ENCODE peak calls at places on chromosomes 2 and 18, in eight cellular contexts. M is esophagus squamous epithelium, W is IMR-90, I is endothelial cell of umbilical vein, C is HCT116, V is NT2/D1, A is cardiac muscle cell, T is uterus. P is an unnamed sample. For H3K9me3, the result is how much of the 10 kb centered on the place peaks cover.

GRCh38 chr2:6773007-6773693 is 92.6 kb downstream of the CMPK2 start:
- DNase-seq in M (no peak), W (peak), I (peak), C (peak), V (peak), A (peak), T (no peak), P (no peak)

GRCh38 chr18:12657048-12657848 is 659 bp downstream of the SPIRE1 start:
- DNase-seq in M (no peak), W (peak), I (peak), C (no peak), V (no peak), A (peak), T (peak), P (no peak)

GRCh38 chr2:47664817-47665216 is 118.1 kb upstream of the MSH6 start:
- DNase-seq in M (no peak), W (no peak), I (no peak), C (no peak), V (no peak), A (no peak), T (no peak), P (no peak)

GRCh38 chr2:42359894-42360483 is 1.0 kb downstream of the COX7A2L start:
- DNase-seq in M (no peak), W (peak), I (peak), C (no peak), V (no peak), A (no peak), T (no peak), P (no peak)

GRCh38 chr2:240451108-240451611 is 15.7 kb downstream of the GPC1 start:
- DNase-seq in M (no peak), W (no peak), I (no peak), C (no peak), V (no peak), A (no peak), T (no peak), P (no peak)

GRCh38 chr2:156472686-156473085 is 36.5 kb downstream of the GPD2 start:
- DNase-seq in M (no peak), W (no peak), I (no peak), C (no peak), V (no peak), A (no peak), T (no peak), P (no peak)

GRCh38 chr2:5230879-5231278 is 461.3 kb upstream of the SOX11 start:
- DNase-seq in M (no peak), W (no peak), I (no peak), C (no peak), V (no peak), A (no peak), T (no peak), P (no peak)

GRCh38 chr18:49274188-49274714 is 186.2 kb downstream of the DYM start:
- DNase-seq in M (no peak), W (peak), I (no peak), C (peak), V (no peak), A (no peak), T (no peak), P (no peak)

GRCh38 chr2:71784734-71785549 is 331.6 kb downstream of the DYSF start:
- DNase-seq in M (no peak), W (peak), I (no peak), C (peak), V (no peak), A (no peak), T (no peak), P (peak)

GRCh38 chr2:105144128-105144940 is 97.2 kb upstream of the GPR45 start:
- DNase-seq in M (no peak), W (no peak), I (no peak), C (no peak), V (no peak), A (no peak), T (no peak), P (no peak)

GRCh38 chr2:107582487-107582886 is 244.2 kb upstream of the RGPD4 start:
- DNase-seq in M (no peak), W (no peak), I (no peak), C (no peak), V (no peak), A (no peak), T (no peak), P (no peak)

GRCh38 chr18:12015697-12016062 is 34.4 kb downstream of the IMPA2 start:
- DNase-seq in M (no peak), W (peak), I (peak), C (no peak), V (no peak), A (no peak), T (no peak), P (no peak)

GRCh38 chr18:76772665-76773064 is 49.7 kb upstream of the ZNF236 start:
- DNase-seq in M (no peak), W (no peak), I (no peak), C (no peak), V (no peak), A (no peak), T (no peak), P (no peak)

GRCh38 chr2:231489990-231490389 is 25.7 kb upstream of the NCL start:
- DNase-seq in M (no peak), W (no peak), I (no peak), C (no peak), V (no peak), A (no peak), T (no peak), P (no peak)

GRCh38 chr18:48663931-48664847 is 125.4 kb downstream of the CTIF start:
- DNase-seq in M (no peak), W (peak), I (peak), C (no peak), V (peak), A (peak), T (peak), P (no peak)

GRCh38 chr18:56302161-56302560 is 336.2 kb downstream of the TXNL1 start:
- DNase-seq in M (no peak), W (no peak), I (no peak), C (no peak), V (no peak), A (no peak), T (no peak), P (no peak)

GRCh38 chr2:215920244-215921100 is 92.9 kb downstream of the MREG start:
- DNase-seq in M (no peak), W (peak), I (peak), C (peak), V (peak), A (peak), T (peak), P (peak)

GRCh38 chr2:197152451-197153228 is 157.9 kb downstream of the ANKRD44 start:
- DNase-seq in M (no peak), W (peak), I (no peak), C (no peak), V (no peak), A (peak), T (no peak), P (no peak)

GRCh38 chr18:11040823-11041712 is 108.3 kb downstream of the PIEZO2 start:
- DNase-seq in M (no peak), W (peak), I (peak), C (peak), V (peak), A (peak), T (peak), P (no peak)

GRCh38 chr2:18149660-18150246 is 271.3 kb downstream of the KCNS3 start:
- DNase-seq in M (no peak), W (peak), I (peak), C (peak), V (peak), A (peak), T (no peak), P (no peak)

GRCh38 chr2:24337958-24338357 is 22.4 kb downstream of the ITSN2 start:
- DNase-seq in M (no peak), W (no peak), I (peak), C (no peak), V (no peak), A (no peak), T (no peak), P (no peak)

GRCh38 chr2:124286089-124286783 is 261.1 kb downstream of the CNTNAP5 start:
- DNase-seq in M (no peak), W (no peak), I (no peak), C (no peak), V (no peak), A (no peak), T (no peak), P (no peak)

GRCh38 chr2:24566209-24566608 is 75.2 kb downstream of the NCOA1 start:
- DNase-seq in M (no peak), W (no peak), I (no peak), C (no peak), V (no peak), A (no peak), T (no peak), P (no peak)

GRCh38 chr18:66393463-66393862 is 210.4 kb downstream of the CDH19 start:
- DNase-seq in M (no peak), W (no peak), I (no peak), C (no peak), V (no peak), A (no peak), T (no peak), P (no peak)

GRCh38 chr2:218366621-218367414 is 10.2 kb downstream of the CATIP start:
- DNase-seq in M (no peak), W (no peak), I (no peak), C (no peak), V (no peak), A (no peak), T (no peak), P (no peak)

GRCh38 chr2:64787698-64788097 is 134.0 kb upstream of the SERTAD2 start:
- DNase-seq in M (no peak), W (no peak), I (no peak), C (no peak), V (no peak), A (no peak), T (no peak), P (peak)

GRCh38 chr2:28956890-28957289 is 24.2 kb upstream of the TOGARAM2 start:
- DNase-seq in M (no peak), W (no peak), I (no peak), C (peak), V (no peak), A (no peak), T (no peak), P (no peak)

GRCh38 chr18:12884521-12885323 is 685 bp upstream of the PTPN2 start:
- DNase-seq in M (no peak), W (no peak), I (peak), C (no peak), V (no peak), A (no peak), T (no peak), P (no peak)

GRCh38 chr18:36692331-36692730 is 136.5 kb downstream of the TPGS2 start:
- DNase-seq in M (no peak), W (peak), I (no peak), C (no peak), V (no peak), A (no peak), T (no peak), P (no peak)

GRCh38 chr18:30280861-30281470 is 761.6 kb downstream of the DSC3 start:
- DNase-seq in M (no peak), W (peak), I (peak), C (peak), V (peak), A (peak), T (no peak), P (no peak)

GRCh38 chr2:176589956-176590509 is 320.8 kb downstream of the MTX2 start:
- DNase-seq in M (no peak), W (peak), I (no peak), C (no peak), V (no peak), A (no peak), T (no peak), P (no peak)

GRCh38 chr2:237915576-237915975 is 51.2 kb upstream of the UBE2F start:
- DNase-seq in M (no peak), W (no peak), I (no peak), C (no peak), V (no peak), A (no peak), T (no peak), P (peak)

GRCh38 chr2:239225921-239226561 is 174.8 kb downstream of the HDAC4 start:
- DNase-seq in M (no peak), W (peak), I (no peak), C (no peak), V (no peak), A (no peak), T (no peak), P (no peak)

GRCh38 chr18:70623106-70623505 is 334.3 kb downstream of the SOCS6 start:
- DNase-seq in M (no peak), W (no peak), I (no peak), C (no peak), V (no peak), A (no peak), T (no peak), P (no peak)

GRCh38 chr18:70627100-70627802 is 338.4 kb downstream of the SOCS6 start:
- DNase-seq in M (no peak), W (no peak), I (no peak), C (no peak), V (no peak), A (no peak), T (no peak), P (no peak)

GRCh38 chr18:70620837-70621612 is 332.2 kb downstream of the SOCS6 start:
- DNase-seq in M (no peak), W (no peak), I (no peak), C (no peak), V (no peak), A (no peak), T (no peak), P (no peak)

GRCh38 chr18:70621710-70622109 is 332.9 kb downstream of the SOCS6 start:
- DNase-seq in M (no peak), W (no peak), I (no peak), C (no peak), V (no peak), A (no peak), T (no peak), P (no peak)
- H3K9me3 ChIP-seq in M (under half), W (under half), I (under half), C (under half), V (under half), A (under half), T (under half), P (under half)

DNA sequence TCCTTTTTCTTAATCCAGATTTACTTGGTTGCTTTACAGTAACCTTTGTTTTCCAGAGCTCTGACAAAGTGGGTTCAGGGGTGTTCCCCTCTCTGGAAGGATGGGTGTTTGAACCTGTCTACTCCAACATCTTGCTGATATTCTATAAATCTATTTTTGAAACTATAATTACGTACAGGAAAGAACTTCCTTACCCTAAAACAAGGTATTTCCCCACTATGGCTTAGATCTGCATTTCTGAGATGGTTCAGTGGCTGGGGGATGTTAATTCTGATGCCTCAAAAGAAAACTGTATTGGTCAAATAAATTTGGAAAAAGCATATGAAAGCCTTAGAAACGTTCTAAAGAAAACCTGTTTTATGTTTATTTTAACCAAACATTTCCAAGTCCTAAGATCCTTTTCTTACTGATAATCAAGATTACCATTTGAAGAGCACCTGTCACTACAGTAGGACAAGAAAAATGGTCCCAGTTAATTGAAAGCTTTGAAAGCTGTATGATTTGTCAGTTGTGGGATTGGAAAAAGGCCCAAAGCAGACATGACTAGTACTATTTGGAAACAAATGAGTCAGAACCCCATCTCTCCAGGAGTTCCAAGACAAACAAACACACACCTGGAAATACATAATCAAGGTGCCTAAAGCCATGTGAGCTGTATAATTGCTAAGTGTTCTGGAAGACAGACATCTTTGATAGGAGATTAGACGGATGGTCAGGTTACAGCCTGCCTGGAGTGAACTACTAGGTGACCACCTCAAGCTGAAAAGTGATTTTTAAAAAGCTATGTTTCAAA is 57.5 kb downstream of the KDM3A start:
- DNase-seq in M (no peak), W (peak), I (no peak), C (no peak), V (no peak), A (no peak), T (no peak), P (no peak)
- H3K9me3 ChIP-seq in M (under half), W (under half), I (under half), C (under half), V (under half), A (under half), T (under half), P (under half)

DNA sequence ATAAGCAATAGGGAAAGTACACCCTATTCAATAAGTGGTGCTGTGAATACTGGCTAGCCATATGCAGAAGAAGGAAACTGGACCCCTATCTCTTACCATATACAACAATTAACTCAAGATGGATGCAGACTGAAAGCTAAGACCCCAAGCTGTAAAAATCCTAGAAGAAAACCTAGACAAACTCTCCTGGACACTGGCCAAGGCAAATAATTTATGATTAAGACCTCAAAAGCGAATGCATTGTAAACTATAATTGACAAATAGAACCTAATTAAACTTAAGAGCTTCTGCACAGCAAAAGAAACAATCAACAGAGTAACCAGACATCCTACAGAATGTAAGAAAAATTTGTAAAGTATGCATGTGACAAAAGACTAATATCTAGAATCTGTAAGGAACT is 41.1 kb upstream of the ASXL3 start:
- DNase-seq in M (no peak), W (no peak), I (no peak), C (no peak), V (no peak), A (no peak), T (no peak), P (no peak)
- H3K9me3 ChIP-seq in M (under half), W (under half), I (under half), C (under half), V (under half), A (under half), T (under half), P (under half)

GRCh38 chr2:89823556-89823955 is 1132.1 kb downstream of the RPIA start:
- DNase-seq in M (no peak), W (no peak), I (no peak), C (no peak), V (no peak), A (no peak), T (no peak), P (no peak)

GRCh38 chr2:89819809-89820208 is 1128.3 kb downstream of the RPIA start:
- DNase-seq in M (no peak), W (no peak), I (no peak), C (no peak), V (no peak), A (no peak), T (no peak), P (no peak)

GRCh38 chr2:89820248-89820647 is 1128.8 kb downstream of the RPIA start:
- DNase-seq in M (no peak), W (no peak), I (no peak), C (no peak), V (no peak), A (no peak), T (no peak), P (no peak)

GRCh38 chr2:89818873-89819272 is 1127.4 kb downstream of the RPIA start:
- DNase-seq in M (no peak), W (no peak), I (no peak), C (no peak), V (no peak), A (no peak), T (no peak), P (no peak)

GRCh38 chr2:89821455-89821945 is 1130.0 kb downstream of the RPIA start:
- DNase-seq in M (no peak), W (no peak), I (no peak), C (no peak), V (no peak), A (no peak), T (no peak), P (no peak)
- H3K9me3 ChIP-seq in M (half or more), W (under half), I (half or more), C (half or more), V (half or more), A (half or more), T (under half), P (under half)

GRCh38 chr2:142933916-142934315 is 56.5 kb downstream of the KYNU start:
- DNase-seq in M (no peak), W (no peak), I (no peak), C (no peak), V (no peak), A (no peak), T (no peak), P (no peak)
- H3K9me3 ChIP-seq in M (under half), W (under half), I (under half), C (under half), V (under half), A (under half), T (under half), P (under half)

GRCh38 chr2:51194656-51195055 is 162.7 kb upstream of the NRXN1 start:
- DNase-seq in M (no peak), W (no peak), I (no peak), C (no peak), V (no peak), A (no peak), T (no peak), P (no peak)
- H3K9me3 ChIP-seq in M (under half), W (under half), I (under half), C (under half), V (under half), A (under half), T (under half), P (under half)

GRCh38 chr2:2640371-2640770 is 309.3 kb upstream of the MYT1L start:
- DNase-seq in M (no peak), W (no peak), I (no peak), C (no peak), V (no peak), A (no peak), T (no peak), P (peak)
- H3K9me3 ChIP-seq in M (under half), W (under half), I (under half), C (under half), V (under half), A (under half), T (under half), P (under half)

DNA sequence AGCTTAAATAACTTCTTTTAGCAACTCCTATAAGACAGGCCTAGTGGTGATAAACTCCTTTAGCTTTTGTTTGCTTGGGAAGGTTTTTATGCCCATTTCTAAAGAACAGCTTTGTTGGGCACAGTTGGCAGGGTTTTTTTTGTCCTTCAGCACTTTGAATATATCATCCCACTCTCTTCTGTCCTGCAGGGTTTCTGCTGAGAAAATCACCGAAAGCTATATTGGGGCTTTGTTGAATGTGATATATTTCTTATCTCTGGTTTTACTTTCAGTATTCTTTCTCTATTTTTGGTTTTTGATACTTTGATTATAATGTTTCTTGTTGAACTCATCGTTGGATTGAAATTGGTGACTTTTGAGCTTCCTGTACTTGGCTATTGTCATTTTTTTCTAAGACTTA is 372.8 kb upstream of the ZC3H15 start:
- DNase-seq in M (no peak), W (no peak), I (no peak), C (no peak), V (no peak), A (no peak), T (no peak), P (no peak)
- H3K9me3 ChIP-seq in M (under half), W (under half), I (under half), C (under half), V (under half), A (under half), T (under half), P (under half)

GRCh38 chr2:95143838-95144237 is 15.8 kb downstream of the ZNF514 start:
- DNase-seq in M (no peak), W (no peak), I (no peak), C (no peak), V (no peak), A (no peak), T (no peak), P (no peak)
- H3K9me3 ChIP-seq in M (half or more), W (half or more), I (under half), C (under half), V (half or more), A (under half), T (under half), P (under half)

GRCh38 chr2:181616715-181617114 is 40.2 kb downstream of the CERKL start:
- DNase-seq in M (no peak), W (no peak), I (no peak), C (no peak), V (no peak), A (no peak), T (no peak), P (no peak)

GRCh38 chr2:181615086-181615635 is 41.7 kb downstream of the CERKL start:
- DNase-seq in M (no peak), W (no peak), I (no peak), C (no peak), V (no peak), A (no peak), T (no peak), P (no peak)

GRCh38 chr2:181607629-181608627 is 49.0 kb downstream of the CERKL start:
- DNase-seq in M (no peak), W (no peak), I (no peak), C (peak), V (no peak), A (no peak), T (no peak), P (no peak)

GRCh38 chr2:181613241-181613640 is 43.7 kb downstream of the CERKL start:
- DNase-seq in M (no peak), W (no peak), I (no peak), C (no peak), V (no peak), A (no peak), T (no peak), P (no peak)
- H3K9me3 ChIP-seq in M (under half), W (under half), I (under half), C (under half), V (under half), A (under half), T (under half), P (under half)

P was measured in vagina.